ENCODE peak calls at places on chromosomes 5 and 9, in four cellular contexts. B, X, P and W are unnamed samples.

GRCh38 chr5:178625679-178626483 is 969 bp downstream of the CLK4 start:
- DNase-seq in X (no peak), B (no peak), P (no peak), W (peak; percentile 49)

GRCh38 chr9:87746186-87746585 is 20.3 kb downstream of the CTSL start:
- DNase-seq in X (no peak), P (no peak), B (no peak), W (no peak)

GRCh38 chr9:85483214-85483613 is 258.5 kb downstream of the AGTPBP1 start:
- DNase-seq in P (no peak), X (no peak), B (peak; percentile 18), W (no peak)

GRCh38 chr5:170681013-170681433 is 102.5 kb upstream of the GABRP start:
- DNase-seq in B (no peak), X (no peak), P (no peak), W (no peak)

GRCh38 chr5:68315679-68316271 is 100.2 kb downstream of the PIK3R1 start:
- DNase-seq in B (no peak), X (no peak), P (no peak), W (no peak)

GRCh38 chr5:125453011-125453410 is 706.6 kb upstream of the ZNF608 start:
- DNase-seq in B (no peak), P (no peak), X (no peak), W (no peak)

GRCh38 chr5:100691545-100691944 is 156.4 kb downstream of the FAM174A start:
- DNase-seq in P (no peak), B (no peak), X (no peak), W (no peak)

GRCh38 chr5:179802950-179803562 is 3.6 kb downstream of the MGAT4B start:
- DNase-seq in X (no peak), P (no peak), B (no peak), W (no peak)

GRCh38 chr5:61686491-61687257 is 354.6 kb downstream of the ZSWIM6 start:
- DNase-seq in P (no peak), X (no peak), B (no peak), W (no peak)

GRCh38 chr9:71737455-71737854 is 30.9 kb downstream of the CEMIP2 start:
- DNase-seq in B (no peak), X (no peak), P (no peak), W (no peak)

GRCh38 chr9:83473488-83473971 is 64.7 kb downstream of the FRMD3 start:
- DNase-seq in P (no peak), B (no peak), X (no peak), W (no peak)

GRCh38 chr5:154523104-154523503 is 45.1 kb upstream of the HAND1 start:
- DNase-seq in B (no peak), X (no peak), P (no peak), W (no peak)

GRCh38 chr5:119070578-119070827 is 384 bp upstream of the DMXL1 start:
- DNase-seq in X (no peak), B (no peak), P (no peak), W (no peak)
- TF ChIP-seq FOSL1 in X (no peak), B (no peak), P (no peak), W (no peak)

GRCh38 chr5:133373121-133373870 is 239.0 kb downstream of the FSTL4 start:
- DNase-seq in X (no peak), P (no peak), B (no peak), W (no peak)
- TF ChIP-seq FOSL1 in X (no peak), P (no peak), B (no peak), W (no peak)

GRCh38 chr5:160075073-160075472 is 44.2 kb downstream of the PWWP2A start:
- DNase-seq in B (no peak), P (no peak), X (no peak), W (no peak)
- TF ChIP-seq FOSL1 in B (no peak), P (no peak), X (no peak), W (no peak)

GRCh38 chr9:10961883-10962282 is 349.1 kb upstream of the PTPRD start:
- DNase-seq in P (no peak), X (no peak), B (no peak), W (no peak)
- TF ChIP-seq FOSL1 in P (no peak), X (no peak), B (no peak), W (no peak)

GRCh38 chr5:39523821-39524220 is 99.0 kb upstream of the DAB2 start:
- DNase-seq in B (no peak), X (no peak), P (no peak), W (no peak)

GRCh38 chr5:39521945-39522590 is 97.3 kb upstream of the DAB2 start:
- DNase-seq in X (no peak), P (no peak), B (no peak), W (no peak)

GRCh38 chr5:39532511-39532910 is 107.7 kb upstream of the DAB2 start:
- DNase-seq in X (no peak), B (no peak), P (no peak), W (no peak)

GRCh38 chr5:39531299-39531698 is 106.5 kb upstream of the DAB2 start:
- DNase-seq in X (no peak), B (no peak), P (no peak), W (no peak)

DNA sequence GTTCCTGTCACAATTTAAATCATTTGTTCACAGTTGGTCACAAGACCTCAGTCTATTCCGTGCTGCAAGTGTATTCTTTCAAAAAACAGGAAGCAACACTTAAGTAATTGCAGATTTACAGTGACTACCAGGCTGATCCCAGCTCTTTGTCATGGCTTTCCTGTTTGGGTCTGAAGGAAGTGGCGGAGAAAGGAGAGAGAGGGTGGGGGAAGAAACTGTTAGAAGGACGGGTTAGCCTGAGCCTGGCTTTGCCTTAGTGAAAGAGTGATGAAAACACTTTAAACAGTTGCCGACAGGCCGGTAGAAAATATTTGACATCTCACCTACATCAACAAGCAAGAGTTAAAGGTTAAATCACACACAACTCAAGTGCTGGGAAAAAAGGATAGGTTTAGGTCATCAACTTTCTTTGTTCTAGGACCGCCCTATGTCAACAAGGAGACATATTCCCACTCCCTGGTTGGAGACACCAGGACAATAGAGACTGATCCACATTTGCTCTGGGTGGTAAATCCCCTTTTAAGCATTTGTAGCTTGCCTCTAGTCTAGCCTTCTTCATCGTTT is 102.2 kb upstream of the DAB2 start:
- DNase-seq in P (no peak), X (peak; percentile 85), B (no peak), W (no peak)
- TF ChIP-seq FOSL1 in P (no peak), X (no peak), B (no peak), W (no peak)

GRCh38 chr5:38445374-38446028 is 110.9 kb downstream of the LIFR start:
- DNase-seq in B (no peak), X (no peak), P (no peak), W (no peak)
- TF ChIP-seq FOSL1 in B (no peak), X (no peak), P (no peak), W (no peak)

DNA sequence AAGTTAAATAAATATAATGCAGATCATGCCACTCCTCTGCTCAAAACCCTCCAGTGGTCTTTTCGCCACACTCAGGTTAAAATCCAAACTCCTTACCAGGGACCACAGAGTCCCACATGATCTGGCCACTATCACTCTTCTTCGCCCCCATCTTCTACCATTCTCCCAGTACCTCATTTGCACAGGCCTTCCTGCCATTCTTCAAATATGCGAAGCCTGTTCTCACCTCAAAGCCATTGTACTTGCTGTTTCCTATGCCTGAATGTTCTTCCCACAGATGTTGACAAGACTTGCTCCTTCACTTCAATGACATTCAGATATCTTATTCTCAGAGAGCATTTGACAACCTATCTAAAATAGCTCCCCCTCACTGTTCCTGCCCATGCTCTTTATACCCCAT is 10.9 kb downstream of the TEX10 start:
- DNase-seq in B (no peak), X (no peak), P (no peak), W (no peak)
- TF ChIP-seq FOSL1 in B (no peak), X (no peak), P (no peak), W (no peak)

DNA sequence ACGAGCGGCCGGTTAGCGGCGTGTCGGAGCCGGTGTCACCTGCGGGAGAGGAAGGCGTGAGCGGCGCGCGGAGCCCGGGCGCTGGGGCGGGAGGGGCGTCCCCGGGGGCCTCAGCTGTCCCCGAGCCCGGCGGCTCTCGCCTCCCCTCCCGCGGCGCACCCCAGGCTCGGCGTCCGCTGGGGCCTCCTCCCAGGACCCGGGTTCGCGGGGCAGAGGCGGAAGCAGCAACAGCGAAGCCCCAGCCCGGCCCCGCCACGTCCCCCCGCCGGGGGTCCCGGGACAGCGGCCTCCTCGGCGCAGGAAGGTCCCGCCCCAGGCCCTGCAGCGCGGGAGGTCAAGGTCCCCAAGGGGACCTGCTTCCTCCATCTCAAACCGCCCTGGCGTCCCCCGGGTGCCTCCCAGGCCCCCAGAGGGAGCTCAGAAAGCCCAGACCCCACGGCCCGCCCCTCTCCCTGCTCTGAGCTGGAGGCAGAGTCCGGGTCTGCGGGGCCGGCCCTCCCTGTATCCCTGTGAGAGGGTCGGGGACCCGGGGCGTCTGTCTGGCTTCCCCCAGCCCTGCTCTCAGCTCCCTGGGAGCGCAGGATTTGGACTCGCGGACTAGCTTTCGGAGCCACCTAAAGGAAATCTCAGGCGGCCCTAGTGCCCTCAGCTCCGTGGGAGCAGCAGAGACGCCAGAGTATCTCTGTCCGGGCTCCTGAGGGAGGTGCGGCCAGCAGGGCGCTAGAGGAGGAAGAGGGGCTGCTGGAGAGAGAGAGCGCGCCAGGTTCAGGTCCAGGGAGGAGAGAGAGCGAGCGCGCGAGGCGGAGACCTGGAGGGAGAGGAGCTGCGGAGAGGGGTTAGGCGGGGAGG is 30.6 kb downstream of the EXOC3 start:
- DNase-seq in P (no peak), B (no peak), X (peak; percentile 27), W (peak; percentile 53)
- TF ChIP-seq FOSL1 in P (no peak), B (no peak), X (no peak), W (no peak)